ENCODE peak calls at places on chromosomes 13 and 19, in four cellular contexts. X is lower lobe of right lung, L is brain microvascular endothelial cell, E is fibroblast of lung. Y is an unnamed sample. For H3K36me3, the result is how much of the 10 kb centered on the place peaks cover.

GRCh38 chr13:42276683-42277082 is 4.7 kb downstream of the AKAP11 start:
- DNase-seq in X (no peak), L (no peak), E (no peak), Y (no peak)

GRCh38 chr19:34480971-34481821 is at the start of gene WTIP:
- DNase-seq in X (peak), L (peak), E (peak), Y (no peak)

GRCh38 chr19:11581740-11582139 is 4.3 kb upstream of the ACP5 start:
- DNase-seq in X (no peak), L (peak), E (peak), Y (no peak)

GRCh38 chr19:16076958-16077611 is 790 bp downstream of the TPM4 start:
- DNase-seq in X (peak), L (no peak), E (no peak), Y (no peak)

GRCh38 chr13:60931858-60932546 is 483.6 kb downstream of the PCDH20 start:
- DNase-seq in X (no peak), L (no peak), E (peak), Y (no peak)

GRCh38 chr13:86810385-86810784 is 860.8 kb upstream of the SLITRK5 start:
- DNase-seq in X (no peak), L (no peak), E (no peak), Y (no peak)

GRCh38 chr19:32830231-32831014 is 39.1 kb downstream of the SLC7A9 start:
- DNase-seq in X (no peak), L (peak), E (peak), Y (peak)

GRCh38 chr19:34319785-34320184 is 45.2 kb upstream of the GPI start:
- DNase-seq in X (no peak), L (no peak), E (peak), Y (no peak)

GRCh38 chr19:3867971-3868769 is 668 bp downstream of the ZFR2 start:
- DNase-seq in X (no peak), L (no peak), E (no peak), Y (no peak)

GRCh38 chr13:54859827-54860226 is 1831.2 kb downstream of the OLFM4 start:
- DNase-seq in X (no peak), L (no peak), E (no peak), Y (no peak)

GRCh38 chr13:88086577-88086976 is 415.4 kb downstream of the SLITRK5 start:
- DNase-seq in X (no peak), L (no peak), E (peak), Y (no peak)

GRCh38 chr13:111153977-111154332 is 38.8 kb downstream of the ARHGEF7 start:
- DNase-seq in X (no peak), L (peak), E (no peak), Y (no peak)

GRCh38 chr13:46630419-46631183 is 77.6 kb downstream of the LRCH1 start:
- DNase-seq in X (no peak), L (no peak), E (no peak), Y (no peak)

GRCh38 chr13:81713201-81713600 is 1372.3 kb upstream of the SPRY2 start:
- DNase-seq in X (no peak), L (no peak), E (no peak), Y (no peak)

DNA sequence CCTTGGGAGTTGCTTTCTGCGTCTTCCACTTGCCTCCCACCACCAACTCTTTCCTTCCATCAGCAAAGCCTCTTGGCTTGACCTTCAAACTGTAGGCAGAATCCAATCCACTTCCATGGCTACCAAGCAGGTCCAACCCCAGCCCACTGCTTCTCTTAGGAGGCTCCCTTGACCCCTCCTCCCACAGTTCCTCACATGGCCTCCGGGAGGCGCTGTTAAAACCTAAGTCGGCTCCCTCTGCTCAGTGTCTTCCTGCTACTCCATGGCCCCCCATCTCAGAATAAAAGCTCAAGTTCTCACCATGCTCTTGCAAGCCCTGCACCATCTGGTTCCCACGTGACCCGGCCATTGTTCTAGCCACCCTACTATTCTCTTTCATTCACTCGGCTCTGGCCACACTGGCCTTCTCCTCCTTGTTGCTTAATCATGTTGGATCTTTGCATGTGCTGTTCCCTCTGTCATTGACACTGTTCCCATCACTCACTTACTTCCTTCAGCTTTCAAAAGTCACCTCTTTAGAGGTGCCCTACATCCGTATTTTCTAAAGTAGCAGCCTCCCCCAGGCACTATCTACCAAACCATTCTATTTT is 7.5 kb downstream of the IZUMO2 start:
- DNase-seq in X (no peak), L (no peak), E (no peak), Y (no peak)
- TF ChIP-seq CTCF in X (no peak), L (peak), E (no peak), Y (no peak)

DNA sequence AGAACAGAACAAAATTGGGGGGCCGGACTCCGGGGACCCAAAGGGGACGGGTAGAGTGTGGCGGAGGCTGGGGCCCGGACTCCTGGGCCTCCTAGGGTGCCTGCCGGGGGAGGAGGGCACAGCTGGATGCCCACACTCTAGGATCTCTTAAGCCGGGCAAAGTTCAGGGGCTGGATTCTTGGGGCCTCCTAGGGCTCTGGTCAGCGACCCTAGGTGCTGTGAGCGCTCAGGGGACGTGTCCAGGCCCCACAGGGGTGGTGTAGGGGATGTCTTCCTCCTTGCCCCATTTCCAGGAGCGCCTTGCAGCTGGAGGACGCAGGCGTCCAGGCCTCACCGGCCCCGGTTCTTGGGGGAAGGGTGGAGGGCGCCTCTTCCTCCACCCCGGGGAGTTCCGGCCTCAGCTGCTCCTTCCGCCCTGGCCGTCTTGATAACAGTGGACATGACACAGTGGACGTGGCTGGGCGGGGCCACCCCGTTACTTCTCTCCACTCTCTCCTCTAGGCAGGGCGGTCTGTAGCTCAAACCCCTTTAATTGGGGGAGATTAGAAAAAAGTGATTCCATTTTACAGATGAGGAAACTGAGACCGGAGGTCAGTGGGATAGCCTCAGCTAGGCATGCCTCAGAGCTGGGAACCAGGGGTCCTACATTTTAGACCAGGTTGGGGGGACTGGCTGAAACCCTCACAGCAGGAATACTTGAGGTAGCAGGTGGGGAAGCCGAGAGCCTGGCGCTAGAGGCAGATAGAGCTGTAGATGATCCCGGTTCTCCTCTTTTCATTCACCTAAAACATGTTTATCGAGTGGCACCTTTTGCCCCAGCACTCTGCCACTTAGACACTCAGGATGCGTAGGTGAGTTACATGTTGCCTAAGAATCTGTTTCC is 705 bp downstream of the STXBP2 start:
- DNase-seq in X (peak), L (no peak), E (no peak), Y (no peak)
- H3K4me3 ChIP-seq in X (peak), L (peak), E (no peak), Y (peak)

DNA sequence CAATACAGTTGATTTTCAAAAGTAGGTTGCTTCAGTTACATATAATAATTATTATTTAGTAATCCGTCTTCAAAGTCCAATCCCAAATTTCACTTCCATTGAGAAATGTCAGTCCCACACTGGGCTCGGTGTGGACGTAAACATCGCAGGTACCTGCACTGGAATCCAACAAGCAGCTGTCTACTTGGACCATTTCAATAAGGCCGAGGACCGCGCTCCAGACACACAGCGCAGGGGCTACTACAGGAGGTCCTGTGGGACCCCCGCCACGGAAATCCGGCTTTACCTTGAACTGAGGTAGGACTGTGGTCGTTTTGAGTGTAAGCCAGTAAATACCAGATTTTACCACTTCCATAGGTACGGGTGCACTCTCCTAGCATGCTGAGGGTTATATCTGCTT is 30.8 kb downstream of the IRS2 start:
- DNase-seq in X (no peak), L (no peak), E (no peak), Y (no peak)
- H3K36me3 ChIP-seq in X (under half), L (under half), E (under half), Y (under half)

GRCh38 chr13:113208424-113209335 is at the start of gene PCID2:
- DNase-seq in X (peak), L (peak), E (peak), Y (no peak)
- TF ChIP-seq CTCF in X (no peak), L (no peak), E (no peak), Y (no peak)

GRCh38 chr19:46349311-46349993 is 2.6 kb downstream of the PPP5C start:
- DNase-seq in X (peak), L (no peak), E (no peak), Y (no peak)

GRCh38 chr19:46350758-46351159 is 3.9 kb downstream of the PPP5C start:
- DNase-seq in X (no peak), L (no peak), E (no peak), Y (no peak)

GRCh38 chr19:46351241-46352041 is 4.6 kb downstream of the PPP5C start:
- DNase-seq in X (peak), L (peak), E (peak), Y (no peak)

GRCh38 chr19:46347985-46348384 is 1.1 kb downstream of the PPP5C start:
- DNase-seq in X (no peak), L (no peak), E (no peak), Y (no peak)

GRCh38 chr19:46350029-46350757 is 3.3 kb downstream of the PPP5C start:
- DNase-seq in X (no peak), L (no peak), E (no peak), Y (no peak)
- H3K4me3 ChIP-seq in X (peak), L (no peak), E (no peak), Y (no peak)

Y was measured in BJ.